ENCODE peak calls at places on chromosomes 6 and 20, in six cellular contexts. A is IMR-90, Q is sigmoid colon, N is cardiac muscle cell, U is HCT116, V is stomach. G is an unnamed sample.

GRCh38 chr20:62360854-62361798 is 6.0 kb downstream of the LAMA5 start:
- DNase-seq in N (no peak), U (no peak), V (no peak), A (no peak), Q (peak; percentile 71), G (no peak)

GRCh38 chr6:111361648-111362047 is 121.4 kb downstream of the REV3L start:
- DNase-seq in A (peak; percentile 43), U (peak; percentile 10), Q (no peak), N (peak; percentile 66), V (no peak), G (no peak)

GRCh38 chr6:149094934-149095341 is 222.6 kb upstream of the TAB2 start:
- DNase-seq in V (no peak), A (peak; percentile 48), U (no peak), Q (no peak), N (no peak), G (no peak)

GRCh38 chr6:15509335-15509933 is 153.4 kb downstream of the DTNBP1 start:
- DNase-seq in U (no peak), Q (no peak), A (peak; percentile 39), N (no peak), V (no peak), G (no peak)

GRCh38 chr6:24231578-24231977 is 105.6 kb downstream of the NRSN1 start:
- DNase-seq in A (no peak), V (no peak), N (no peak), Q (no peak), U (no peak), G (no peak)

GRCh38 chr6:128659878-128660622 is 139.7 kb upstream of the PTPRK start:
- DNase-seq in Q (no peak), V (no peak), A (no peak), N (no peak), U (no peak), G (no peak)

GRCh38 chr20:49989234-49990065 is 6.7 kb downstream of the SNAI1 start:
- DNase-seq in Q (peak; percentile 90), U (no peak), V (no peak), N (no peak), A (peak; percentile 87), G (no peak)

GRCh38 chr6:149563928-149564325 is 2.2 kb upstream of the GINM1 start:
- DNase-seq in A (no peak), U (no peak), V (no peak), N (no peak), Q (no peak), G (no peak)

GRCh38 chr6:161482517-161482903 is 208.6 kb upstream of the AGPAT4 start:
- DNase-seq in Q (no peak), U (no peak), N (no peak), A (no peak), V (no peak), G (no peak)

GRCh38 chr6:27893836-27894807 is 18.1 kb downstream of the OR2B2 start:
- DNase-seq in N (peak; percentile 95), U (peak; percentile 91), Q (peak; percentile 94), V (peak; percentile 81), A (peak; percentile 94), G (peak; percentile 60)

GRCh38 chr6:82906489-82906888 is 159.2 kb downstream of the UBE3D start:
- DNase-seq in Q (no peak), V (no peak), A (peak; percentile 50), N (peak; percentile 36), U (no peak), G (no peak)

GRCh38 chr6:112289039-112289566 is 34.7 kb upstream of the LAMA4 start:
- DNase-seq in V (no peak), N (peak; percentile 23), Q (peak; percentile 91), A (peak; percentile 96), U (no peak), G (no peak)

GRCh38 chr6:57013501-57013900 is 33.0 kb upstream of the KIAA1586 start:
- DNase-seq in Q (no peak), N (no peak), A (peak; percentile 77), U (no peak), V (no peak), G (no peak)

GRCh38 chr6:160221918-160222317 is 36.7 kb downstream of the SLC22A2 start:
- DNase-seq in N (no peak), V (no peak), U (no peak), Q (no peak), A (no peak), G (no peak)

GRCh38 chr20:60906555-60906954 is 345.5 kb upstream of the CDH4 start:
- DNase-seq in V (no peak), N (no peak), U (no peak), A (no peak), Q (no peak), G (no peak)

GRCh38 chr6:4130357-4130987 is 4.9 kb downstream of the ECI2 start:
- DNase-seq in N (no peak), U (no peak), Q (no peak), A (no peak), V (peak; percentile 92), G (no peak)

GRCh38 chr6:131914234-131914633 is 36.9 kb downstream of the CCN2 start:
- DNase-seq in U (no peak), V (no peak), Q (no peak), A (peak; percentile 86), N (no peak), G (no peak)

GRCh38 chr6:111793711-111794111 is 79.5 kb downstream of the FYN start:
- DNase-seq in U (no peak), Q (no peak), A (no peak), N (no peak), V (peak; percentile 34), G (no peak)

GRCh38 chr6:149473080-149474052 is 11.4 kb downstream of the ZC3H12D start:
- DNase-seq in V (peak; percentile 44), A (no peak), U (no peak), N (no peak), Q (no peak), G (no peak)

GRCh38 chr6:130827247-130828149 is at the start of gene SMLR1:
- DNase-seq in Q (no peak), U (no peak), A (no peak), N (no peak), V (no peak), G (no peak)

GRCh38 chr6:110181131-110182027 is 1.2 kb downstream of the CDC40 start:
- DNase-seq in U (no peak), Q (no peak), N (no peak), A (peak; percentile 18), V (no peak), G (no peak)

GRCh38 chr6:33682341-33682740 is 29.2 kb downstream of the UQCC2 start:
- DNase-seq in Q (no peak), N (no peak), V (no peak), U (no peak), A (no peak), G (no peak)

GRCh38 chr20:24804481-24805206 is 144.4 kb upstream of the CST7 start:
- DNase-seq in U (no peak), A (no peak), V (no peak), N (no peak), Q (no peak), G (no peak)

GRCh38 chr20:8361008-8361652 is 229.1 kb downstream of the PLCB1 start:
- DNase-seq in V (no peak), N (no peak), Q (no peak), U (no peak), A (peak; percentile 58), G (no peak)

GRCh38 chr20:19626896-19627295 is 131.2 kb upstream of the RIN2 start:
- DNase-seq in U (no peak), V (no peak), A (peak; percentile 26), Q (no peak), N (no peak), G (no peak)

GRCh38 chr6:125793280-125793679 is 2.5 kb downstream of the NCOA7 start:
- DNase-seq in N (no peak), A (no peak), Q (no peak), V (no peak), U (no peak), G (no peak)

GRCh38 chr6:160477901-160478300 is 129.7 kb downstream of the SLC22A3 start:
- DNase-seq in Q (no peak), U (no peak), N (no peak), V (no peak), A (no peak), G (no peak)

DNA sequence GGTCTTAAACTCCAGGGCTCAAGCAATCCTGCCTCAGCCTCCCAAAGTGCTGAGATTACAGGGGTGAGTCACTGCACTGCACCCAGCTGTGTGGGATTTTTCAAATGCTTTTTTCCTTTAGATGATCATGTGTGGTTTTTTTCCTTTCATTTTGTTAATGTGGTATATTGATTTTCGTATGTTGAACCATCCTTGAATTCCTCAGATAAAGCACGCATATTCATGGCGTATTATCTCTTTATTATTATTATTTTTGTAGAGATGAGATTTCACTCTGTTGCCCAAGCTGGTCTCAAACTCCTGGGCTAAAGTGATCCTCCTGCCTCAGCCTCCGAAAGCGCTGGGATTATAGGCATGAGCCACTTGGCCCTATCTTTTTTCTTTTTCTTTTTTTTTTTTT is 7.0 kb downstream of the ZGPAT start:
- DNase-seq in A (no peak), V (no peak), U (no peak), N (no peak), Q (no peak), G (no peak)
- H3K9me3 ChIP-seq in A (peaks cover 4% of the 10 kb centered on the region), V (no peaks in the 10 kb centered on the region), U (peaks cover 4% of the 10 kb centered on the region), N (no peaks in the 10 kb centered on the region), Q (no peaks in the 10 kb centered on the region), G (peaks cover 4% of the 10 kb centered on the region)

GRCh38 chr20:31664696-31665354 is 27.1 kb downstream of the COX4I2 start:
- DNase-seq in Q (no peak), N (no peak), U (no peak), A (no peak), V (no peak), G (no peak)
- H3K9me3 ChIP-seq in Q (no peaks in the 10 kb centered on the region), N (no peaks in the 10 kb centered on the region), U (no peaks in the 10 kb centered on the region), A (no peaks in the 10 kb centered on the region), V (no peaks in the 10 kb centered on the region), G (no peaks in the 10 kb centered on the region)

DNA sequence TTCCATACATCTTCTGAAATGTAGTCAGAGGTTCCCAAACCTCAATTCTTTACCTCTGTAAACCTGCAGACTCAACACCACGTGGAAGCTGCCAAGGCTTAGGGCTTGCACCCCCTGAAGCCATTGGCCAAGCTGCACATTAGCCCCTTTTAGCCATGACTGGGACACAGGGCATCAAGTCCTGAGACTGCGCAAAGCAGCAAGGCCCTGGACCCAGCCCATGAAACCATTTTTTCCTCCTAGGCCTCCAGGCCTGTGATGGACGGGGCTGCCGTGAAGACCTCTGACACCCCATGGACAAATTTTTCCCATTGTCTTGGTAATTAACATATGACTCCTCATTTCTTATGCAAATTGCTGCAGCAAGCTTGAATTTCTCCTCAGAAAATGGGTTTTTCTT is 727.8 kb downstream of the C6orf118 start:
- DNase-seq in V (no peak), N (no peak), Q (no peak), U (no peak), A (no peak), G (no peak)
- H3K9me3 ChIP-seq in V (no peaks in the 10 kb centered on the region), N (no peaks in the 10 kb centered on the region), Q (peaks cover 5% of the 10 kb centered on the region), U (peaks cover 3% of the 10 kb centered on the region), A (peaks cover 14% of the 10 kb centered on the region), G (no peaks in the 10 kb centered on the region)

DNA sequence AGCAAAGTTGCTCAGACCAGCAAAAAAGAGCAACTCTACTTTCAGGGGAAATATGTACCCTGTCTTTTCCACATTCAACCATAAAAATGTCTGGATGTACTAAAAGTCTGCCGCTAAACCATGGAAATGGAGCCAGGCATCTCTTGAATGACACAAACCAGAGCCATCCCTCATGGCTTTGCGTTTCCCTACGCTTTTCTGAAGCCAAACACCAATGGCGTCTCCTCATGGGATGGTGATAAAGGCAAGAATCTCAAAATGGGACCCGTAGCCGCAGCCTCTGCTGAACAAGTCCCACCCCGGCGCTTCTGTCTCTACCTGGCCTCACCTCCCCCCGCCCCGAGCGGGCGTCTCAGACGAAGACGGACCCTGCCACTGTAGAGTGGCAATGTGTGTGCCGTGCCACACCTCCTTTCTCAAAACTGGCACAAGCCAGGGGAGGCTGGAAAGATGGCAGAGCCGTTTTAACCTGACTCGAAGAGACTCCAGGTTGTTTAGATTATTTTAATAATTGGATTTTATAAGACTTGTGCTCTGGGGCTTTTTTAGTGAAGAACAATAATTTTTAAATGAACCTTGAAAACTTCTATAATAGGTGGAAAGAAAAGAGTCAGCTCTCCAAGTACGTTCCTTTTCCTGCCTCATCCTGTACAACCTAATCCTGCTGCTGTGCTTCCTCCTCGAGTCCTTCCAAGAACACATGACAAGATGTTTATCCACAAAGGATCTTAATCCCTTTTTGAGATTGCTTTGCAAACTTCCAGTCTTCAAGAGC is 80.1 kb upstream of the AFDN start:
- DNase-seq in A (no peak), N (no peak), V (peak; percentile 23), Q (peak; percentile 60), U (no peak), G (no peak)
- H3K9me3 ChIP-seq in A (peaks cover 30% of the 10 kb centered on the region), N (no peaks in the 10 kb centered on the region), V (no peaks in the 10 kb centered on the region), Q (no peaks in the 10 kb centered on the region), U (no peaks in the 10 kb centered on the region), G (no peaks in the 10 kb centered on the region)